ENCODE peak calls at places on chromosomes 11 and 22, in ten cellular contexts. One of them, this sample, is unnamed.

GRCh38 chr11:2590951-2591754 is 108.6 kb downstream of the KCNQ1OT1 start:
- DNase-seq in psoas muscle: peak; percentile 35
- DNase-seq in lower lobe of right lung: peak; percentile 27
- DNase-seq in epithelial cell of proximal tubule: no peak
- DNase-seq in AG10803: no peak
- DNase-seq in body of pancreas: peak; percentile 3
- DNase-seq in A549: no peak
- DNase-seq in GM20000: peak; percentile 6
- DNase-seq in AG04450: no peak
- DNase-seq in endothelial cell: no peak
- DNase-seq in this sample: peak; percentile 48

GRCh38 chr11:65591939-65592814 is 3.4 kb downstream of the KCNK7 start:
- DNase-seq in GM20000: no peak
- DNase-seq in AG10803: no peak
- DNase-seq in lower lobe of right lung: no peak
- DNase-seq in endothelial cell: peak; percentile 58
- DNase-seq in A549: no peak
- DNase-seq in epithelial cell of proximal tubule: no peak
- DNase-seq in psoas muscle: peak; percentile 77
- DNase-seq in AG04450: no peak
- DNase-seq in body of pancreas: peak; percentile 71
- DNase-seq in this sample: peak; percentile 84

GRCh38 chr22:20782601-20783299 is 8.8 kb downstream of the SERPIND1 start:
- DNase-seq in body of pancreas: no peak
- DNase-seq in psoas muscle: no peak
- DNase-seq in A549: no peak
- DNase-seq in lower lobe of right lung: no peak
- DNase-seq in AG04450: no peak
- DNase-seq in endothelial cell: no peak
- DNase-seq in GM20000: no peak
- DNase-seq in AG10803: peak; percentile 13
- DNase-seq in epithelial cell of proximal tubule: no peak
- DNase-seq in this sample: no peak

GRCh38 chr22:21074092-21074715 is 28.5 kb downstream of the LRRC74B start:
- DNase-seq in GM20000: no peak
- DNase-seq in lower lobe of right lung: no peak
- DNase-seq in epithelial cell of proximal tubule: no peak
- DNase-seq in body of pancreas: no peak
- DNase-seq in AG04450: no peak
- DNase-seq in A549: peak; percentile 9
- DNase-seq in AG10803: peak; percentile 81
- DNase-seq in endothelial cell: no peak
- DNase-seq in psoas muscle: no peak
- DNase-seq in this sample: no peak

GRCh38 chr11:34223021-34223813 is 117.8 kb downstream of the NAT10 start:
- DNase-seq in AG10803: peak; percentile 87
- DNase-seq in GM20000: no peak
- DNase-seq in lower lobe of right lung: no peak
- DNase-seq in endothelial cell: no peak
- DNase-seq in epithelial cell of proximal tubule: no peak
- DNase-seq in body of pancreas: peak; percentile 53
- DNase-seq in AG04450: peak; percentile 55
- DNase-seq in A549: no peak
- DNase-seq in psoas muscle: peak; percentile 84
- DNase-seq in this sample: peak; percentile 90

GRCh38 chr11:96337541-96338530 is 5.2 kb downstream of the MAML2 start:
- DNase-seq in epithelial cell of proximal tubule: no peak
- DNase-seq in body of pancreas: no peak
- DNase-seq in psoas muscle: no peak
- DNase-seq in AG04450: no peak
- DNase-seq in lower lobe of right lung: no peak
- DNase-seq in GM20000: peak; percentile 55
- DNase-seq in A549: no peak
- DNase-seq in AG10803: peak; percentile 54
- DNase-seq in endothelial cell: no peak
- DNase-seq in this sample: no peak

GRCh38 chr11:69130586-69131566 is 24.9 kb upstream of the SMIM38 start:
- DNase-seq in body of pancreas: peak; percentile 47
- DNase-seq in AG04450: no peak
- DNase-seq in endothelial cell: no peak
- DNase-seq in AG10803: no peak
- DNase-seq in lower lobe of right lung: no peak
- DNase-seq in A549: no peak
- DNase-seq in epithelial cell of proximal tubule: no peak
- DNase-seq in GM20000: no peak
- DNase-seq in psoas muscle: no peak
- DNase-seq in this sample: peak; percentile 50

GRCh38 chr11:47464479-47464878 is 15.5 kb upstream of the RAPSN start:
- DNase-seq in AG10803: peak; percentile 20
- DNase-seq in epithelial cell of proximal tubule: no peak
- DNase-seq in lower lobe of right lung: no peak
- DNase-seq in AG04450: no peak
- DNase-seq in psoas muscle: no peak
- DNase-seq in GM20000: no peak
- DNase-seq in A549: no peak
- DNase-seq in endothelial cell: no peak
- DNase-seq in body of pancreas: no peak
- DNase-seq in this sample: peak; percentile 37

GRCh38 chr22:19598054-19598855 is 74.0 kb upstream of the CLDN5 start:
- DNase-seq in epithelial cell of proximal tubule: no peak
- DNase-seq in AG10803: no peak
- DNase-seq in AG04450: no peak
- DNase-seq in body of pancreas: no peak
- DNase-seq in lower lobe of right lung: peak; percentile 56
- DNase-seq in GM20000: peak; percentile 5
- DNase-seq in psoas muscle: no peak
- DNase-seq in A549: no peak
- DNase-seq in endothelial cell: no peak
- DNase-seq in this sample: no peak

GRCh38 chr11:69508974-69509373 is 27.5 kb downstream of the LINC01488 start:
- DNase-seq in body of pancreas: no peak
- DNase-seq in lower lobe of right lung: peak; percentile 7
- DNase-seq in epithelial cell of proximal tubule: no peak
- DNase-seq in endothelial cell: no peak
- DNase-seq in AG10803: no peak
- DNase-seq in GM20000: no peak
- DNase-seq in AG04450: no peak
- DNase-seq in psoas muscle: no peak
- DNase-seq in A549: no peak
- DNase-seq in this sample: no peak

GRCh38 chr22:47615051-47615450 is 852.6 kb downstream of the TBC1D22A start:
- DNase-seq in AG10803: no peak
- DNase-seq in A549: no peak
- DNase-seq in AG04450: no peak
- DNase-seq in body of pancreas: no peak
- DNase-seq in GM20000: no peak
- DNase-seq in endothelial cell: no peak
- DNase-seq in psoas muscle: no peak
- DNase-seq in lower lobe of right lung: no peak
- DNase-seq in epithelial cell of proximal tubule: no peak
- DNase-seq in this sample: no peak

GRCh38 chr11:28621648-28622215 is 513.5 kb downstream of the METTL15 start:
- DNase-seq in endothelial cell: no peak
- DNase-seq in body of pancreas: no peak
- DNase-seq in AG10803: peak; percentile 47
- DNase-seq in psoas muscle: no peak
- DNase-seq in lower lobe of right lung: no peak
- DNase-seq in GM20000: no peak
- DNase-seq in epithelial cell of proximal tubule: no peak
- DNase-seq in AG04450: no peak
- DNase-seq in A549: no peak
- DNase-seq in this sample: no peak

GRCh38 chr11:67404515-67405195 is 772 bp downstream of the TBC1D10C start:
- DNase-seq in GM20000: peak; percentile 41
- DNase-seq in psoas muscle: no peak
- DNase-seq in AG04450: no peak
- DNase-seq in body of pancreas: no peak
- DNase-seq in lower lobe of right lung: peak; percentile 76
- DNase-seq in AG10803: no peak
- DNase-seq in A549: no peak
- DNase-seq in epithelial cell of proximal tubule: no peak
- DNase-seq in endothelial cell: no peak
- DNase-seq in this sample: peak; percentile 80

GRCh38 chr22:32849501-32849900 is 48.0 kb downstream of the TIMP3 start:
- DNase-seq in endothelial cell: no peak
- DNase-seq in epithelial cell of proximal tubule: no peak
- DNase-seq in AG04450: no peak
- DNase-seq in AG10803: no peak
- DNase-seq in A549: no peak
- DNase-seq in body of pancreas: no peak
- DNase-seq in GM20000: no peak
- DNase-seq in psoas muscle: no peak
- DNase-seq in lower lobe of right lung: no peak
- DNase-seq in this sample: no peak

GRCh38 chr11:57650739-57651090 is 1.0 kb upstream of the YPEL4 start:
- DNase-seq in lower lobe of right lung: no peak
- DNase-seq in epithelial cell of proximal tubule: no peak
- DNase-seq in AG04450: no peak
- DNase-seq in GM20000: no peak
- DNase-seq in psoas muscle: no peak
- DNase-seq in AG10803: no peak
- DNase-seq in body of pancreas: no peak
- DNase-seq in A549: no peak
- DNase-seq in endothelial cell: no peak
- DNase-seq in this sample: no peak

GRCh38 chr11:33179431-33179830 is 18.2 kb upstream of the CSTF3 start:
- DNase-seq in endothelial cell: no peak
- DNase-seq in psoas muscle: no peak
- DNase-seq in GM20000: no peak
- DNase-seq in AG04450: no peak
- DNase-seq in A549: no peak
- DNase-seq in AG10803: no peak
- DNase-seq in epithelial cell of proximal tubule: no peak
- DNase-seq in body of pancreas: no peak
- DNase-seq in lower lobe of right lung: no peak
- DNase-seq in this sample: no peak

GRCh38 chr11:130677486-130678153 is 229.2 kb downstream of the ADAMTS15 start:
- DNase-seq in AG10803: peak; percentile 95
- DNase-seq in GM20000: no peak
- DNase-seq in lower lobe of right lung: no peak
- DNase-seq in A549: peak; percentile 42
- DNase-seq in body of pancreas: no peak
- DNase-seq in endothelial cell: no peak
- DNase-seq in epithelial cell of proximal tubule: peak; percentile 87
- DNase-seq in psoas muscle: no peak
- DNase-seq in AG04450: peak; percentile 45
- DNase-seq in this sample: no peak

GRCh38 chr11:128704517-128704916 is 10.6 kb downstream of the FLI1 start:
- DNase-seq in AG10803: no peak
- DNase-seq in psoas muscle: no peak
- DNase-seq in epithelial cell of proximal tubule: no peak
- DNase-seq in GM20000: no peak
- DNase-seq in A549: no peak
- DNase-seq in lower lobe of right lung: no peak
- DNase-seq in endothelial cell: no peak
- DNase-seq in AG04450: no peak
- DNase-seq in body of pancreas: no peak
- DNase-seq in this sample: no peak

DNA sequence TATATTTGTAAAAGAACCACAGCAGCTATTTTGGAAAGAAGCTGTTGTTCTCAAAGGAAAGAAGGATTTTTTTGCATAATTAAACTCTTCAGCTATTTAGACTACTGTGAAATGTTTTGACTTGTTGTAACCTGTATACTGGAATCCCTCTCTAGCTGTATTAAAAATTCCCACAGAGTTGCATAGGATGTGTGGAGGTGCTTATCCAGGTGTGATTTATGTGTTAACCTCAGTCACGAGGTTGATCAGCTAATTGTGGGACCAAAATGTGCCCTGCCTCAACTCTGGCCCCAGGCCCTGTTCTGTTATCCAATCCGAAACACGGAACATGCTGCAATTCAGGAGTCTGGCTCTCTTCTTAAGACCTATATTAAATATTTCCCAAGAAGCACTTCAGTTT is 70.1 kb downstream of the LIF start:
- DNase-seq in GM20000: no peak
- DNase-seq in psoas muscle: no peak
- DNase-seq in body of pancreas: no peak
- DNase-seq in lower lobe of right lung: no peak
- DNase-seq in epithelial cell of proximal tubule: no peak
- DNase-seq in AG04450: no peak
- DNase-seq in A549: no peak
- DNase-seq in endothelial cell: no peak
- DNase-seq in AG10803: no peak
- DNase-seq in this sample: no peak
- TF ChIP-seq CTCF in GM20000: no peak
- TF ChIP-seq CTCF in psoas muscle: no peak
- TF ChIP-seq CTCF in body of pancreas: no peak
- TF ChIP-seq CTCF in lower lobe of right lung: no peak
- TF ChIP-seq CTCF in epithelial cell of proximal tubule: no peak
- TF ChIP-seq CTCF in AG04450: no peak
- TF ChIP-seq CTCF in A549: no peak
- TF ChIP-seq CTCF in endothelial cell: no peak
- TF ChIP-seq CTCF in AG10803: no peak
- TF ChIP-seq CTCF in this sample: no peak

GRCh38 chr11:107916671-107917241 is 11.5 kb upstream of the RAB39A start:
- DNase-seq in A549: no peak
- DNase-seq in AG04450: no peak
- DNase-seq in epithelial cell of proximal tubule: no peak
- DNase-seq in psoas muscle: no peak
- DNase-seq in GM20000: peak; percentile 65
- DNase-seq in body of pancreas: no peak
- DNase-seq in lower lobe of right lung: no peak
- DNase-seq in AG10803: peak; percentile 18
- DNase-seq in endothelial cell: peak; percentile 56
- DNase-seq in this sample: no peak
- TF ChIP-seq CTCF in A549: no peak
- TF ChIP-seq CTCF in AG04450: peak; percentile 54
- TF ChIP-seq CTCF in epithelial cell of proximal tubule: peak; percentile 72
- TF ChIP-seq CTCF in psoas muscle: no peak
- TF ChIP-seq CTCF in GM20000: peak; percentile 71
- TF ChIP-seq CTCF in body of pancreas: no peak
- TF ChIP-seq CTCF in lower lobe of right lung: peak; percentile 35
- TF ChIP-seq CTCF in AG10803: peak; percentile 66
- TF ChIP-seq CTCF in endothelial cell: peak; percentile 52
- TF ChIP-seq CTCF in this sample: peak; percentile 25

DNA sequence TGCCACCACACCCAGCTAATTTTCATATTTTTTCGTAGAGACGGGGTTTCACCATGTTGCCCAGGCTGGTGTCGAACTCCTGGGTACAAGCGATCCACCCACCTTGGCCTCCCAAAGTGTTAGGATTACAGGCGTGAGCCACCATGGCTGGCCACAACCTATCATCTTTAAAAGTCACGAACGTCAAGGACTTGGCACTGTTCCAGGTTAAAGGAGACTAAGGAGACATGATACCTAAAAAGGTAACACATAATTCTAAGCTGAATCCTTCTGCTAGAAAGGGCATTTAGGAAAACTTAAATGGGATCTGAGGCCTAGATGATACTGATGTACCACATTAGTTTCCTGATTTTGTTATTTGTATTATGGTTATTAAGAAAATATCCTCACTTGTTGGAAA is 43.3 kb upstream of the SYT9 start:
- DNase-seq in endothelial cell: no peak
- DNase-seq in lower lobe of right lung: no peak
- DNase-seq in AG04450: no peak
- DNase-seq in epithelial cell of proximal tubule: no peak
- DNase-seq in A549: no peak
- DNase-seq in body of pancreas: no peak
- DNase-seq in psoas muscle: no peak
- DNase-seq in GM20000: no peak
- DNase-seq in AG10803: no peak
- DNase-seq in this sample: no peak
- TF ChIP-seq CTCF in endothelial cell: no peak
- TF ChIP-seq CTCF in lower lobe of right lung: no peak
- TF ChIP-seq CTCF in AG04450: no peak
- TF ChIP-seq CTCF in epithelial cell of proximal tubule: no peak
- TF ChIP-seq CTCF in A549: no peak
- TF ChIP-seq CTCF in body of pancreas: no peak
- TF ChIP-seq CTCF in psoas muscle: no peak
- TF ChIP-seq CTCF in GM20000: no peak
- TF ChIP-seq CTCF in AG10803: no peak
- TF ChIP-seq CTCF in this sample: no peak

GRCh38 chr11:93775289-93775688 is 8.8 kb upstream of the MED17 start:
- DNase-seq in lower lobe of right lung: no peak
- DNase-seq in AG04450: no peak
- DNase-seq in GM20000: no peak
- DNase-seq in psoas muscle: no peak
- DNase-seq in body of pancreas: no peak
- DNase-seq in epithelial cell of proximal tubule: no peak
- DNase-seq in A549: peak; percentile 4
- DNase-seq in AG10803: no peak
- DNase-seq in endothelial cell: peak; percentile 13
- DNase-seq in this sample: no peak
- TF ChIP-seq CTCF in lower lobe of right lung: no peak
- TF ChIP-seq CTCF in AG04450: peak; percentile 22
- TF ChIP-seq CTCF in GM20000: no peak
- TF ChIP-seq CTCF in psoas muscle: no peak
- TF ChIP-seq CTCF in body of pancreas: no peak
- TF ChIP-seq CTCF in epithelial cell of proximal tubule: peak; percentile 43
- TF ChIP-seq CTCF in A549: no peak
- TF ChIP-seq CTCF in AG10803: peak; percentile 8
- TF ChIP-seq CTCF in endothelial cell: peak; percentile 31
- TF ChIP-seq CTCF in this sample: no peak

This sample was measured in kidney.